ENCODE peak calls at places on chromosomes 12 and 14, in five cellular contexts. W is fibroblast of the aortic adventitia; F is CD8-positive, alpha-beta T cell; G is cardiac fibroblast; C is astrocyte. T is an unnamed sample.

GRCh38 chr14:70655110-70655826 is 13.6 kb downstream of the TTC9 start:
- DNase-seq in C (no peak), W (no peak), F (peak; percentile 82), G (no peak), T (no peak)

GRCh38 chr12:117830471-117830870 is 138.3 kb downstream of the KSR2 start:
- DNase-seq in W (no peak), C (no peak), G (no peak), F (no peak), T (no peak)

GRCh38 chr12:108004368-108004767 is 124.7 kb upstream of the WSCD2 start:
- DNase-seq in C (no peak), G (no peak), W (no peak), F (no peak), T (peak; percentile 2)

GRCh38 chr12:126093911-126094310 is 1028.7 kb downstream of the AACS start:
- DNase-seq in C (peak; percentile 25), W (peak; percentile 51), F (no peak), G (peak; percentile 3), T (no peak)

GRCh38 chr12:2641209-2641608 is 153.6 kb upstream of the FKBP4 start:
- DNase-seq in G (peak; percentile 41), F (no peak), C (peak; percentile 2), W (peak; percentile 31), T (peak; percentile 49)

GRCh38 chr12:11592484-11592883 is 57.0 kb upstream of the ETV6 start:
- DNase-seq in G (no peak), C (no peak), W (no peak), F (no peak), T (no peak)

GRCh38 chr14:96592591-96593388 is 90.6 kb downstream of the PAPOLA start:
- DNase-seq in G (peak; percentile 52), W (peak; percentile 19), F (peak; percentile 82), C (peak; percentile 8), T (no peak)

GRCh38 chr14:106417224-106418049 is 891.1 kb downstream of the TMEM121 start:
- DNase-seq in W (no peak), F (peak; percentile 71), C (no peak), G (no peak), T (no peak)

GRCh38 chr14:65035049-65035448 is 48.4 kb downstream of the FNTB start:
- DNase-seq in C (no peak), F (no peak), W (peak; percentile 32), G (peak; percentile 78), T (peak; percentile 18)

GRCh38 chr12:93784339-93785086 is 107.3 kb downstream of the CRADD start:
- DNase-seq in C (peak; percentile 93), G (peak; percentile 77), W (peak; percentile 71), F (no peak), T (peak; percentile 80)

GRCh38 chr14:73777420-73777819 is 63.2 kb upstream of the PNMA1 start:
- DNase-seq in C (no peak), G (no peak), F (no peak), W (no peak), T (no peak)

GRCh38 chr12:69464433-69464832 is 5.8 kb upstream of the FRS2 start:
- DNase-seq in C (no peak), G (no peak), F (no peak), W (no peak), T (peak; percentile 17)

DNA sequence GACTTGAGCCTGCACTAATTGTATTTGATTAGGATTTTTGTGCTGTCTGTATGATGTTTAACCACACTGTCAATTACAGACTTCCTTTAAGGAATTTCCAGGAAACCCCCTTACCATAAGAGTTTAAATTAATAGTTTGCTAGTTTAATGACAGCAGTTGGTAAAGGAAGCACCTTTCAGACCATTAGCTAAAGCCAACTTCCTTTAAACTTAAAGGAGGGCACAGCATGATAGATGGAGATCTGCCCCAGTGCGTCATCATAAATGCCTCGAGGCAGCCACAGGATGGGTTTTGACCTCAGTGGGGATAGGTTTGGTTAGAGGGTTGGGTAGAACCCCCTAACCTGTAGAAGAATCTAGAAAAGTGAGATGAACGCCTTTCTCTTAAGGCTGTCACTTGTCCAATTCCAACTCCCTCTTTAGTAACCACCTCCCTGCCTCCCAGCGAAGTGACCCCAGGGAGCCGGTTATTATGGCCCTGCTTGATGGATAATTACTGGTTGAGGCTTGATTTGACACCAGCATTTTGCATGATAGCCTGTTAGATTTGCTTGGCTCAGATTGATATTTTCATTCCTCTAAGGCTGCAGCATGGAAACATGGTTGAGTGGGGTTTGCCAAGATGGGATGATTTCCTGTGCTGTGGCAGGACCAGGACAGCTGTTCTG is 62.6 kb downstream of the CHST11 start:
- DNase-seq in W (no peak), F (peak; percentile 60), C (no peak), G (no peak), T (no peak)
- H3K4me3 ChIP-seq in W (no peak overlapping the region), F (no peak overlapping the region), C (no peak overlapping the region), G (no peak overlapping the region), T (no peak overlapping the region)

DNA sequence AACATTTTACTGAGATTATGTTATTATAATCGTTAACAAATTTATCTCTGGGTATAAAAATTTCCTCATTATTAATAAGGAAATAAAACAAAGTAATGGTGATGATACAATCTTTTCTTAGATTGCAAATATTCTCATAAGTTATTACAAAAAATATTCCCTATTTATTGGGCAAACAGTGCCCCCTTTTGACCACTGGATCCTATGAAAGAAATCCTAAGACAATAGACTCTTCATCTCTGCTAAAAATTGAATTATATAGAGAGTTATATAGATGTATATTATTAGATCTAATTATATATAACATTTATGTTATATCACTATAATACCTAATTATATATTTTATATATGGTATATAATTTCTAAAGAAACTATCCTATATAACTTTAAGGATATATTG is 94.2 kb upstream of the FGD4 start:
- DNase-seq in W (peak; percentile 78), C (no peak), G (peak; percentile 54), F (no peak), T (no peak)
- TF ChIP-seq CTCF in W (peak; percentile 63), C (peak; percentile 19), G (peak; percentile 46), F (peak; percentile 72), T (peak; percentile 24)

DNA sequence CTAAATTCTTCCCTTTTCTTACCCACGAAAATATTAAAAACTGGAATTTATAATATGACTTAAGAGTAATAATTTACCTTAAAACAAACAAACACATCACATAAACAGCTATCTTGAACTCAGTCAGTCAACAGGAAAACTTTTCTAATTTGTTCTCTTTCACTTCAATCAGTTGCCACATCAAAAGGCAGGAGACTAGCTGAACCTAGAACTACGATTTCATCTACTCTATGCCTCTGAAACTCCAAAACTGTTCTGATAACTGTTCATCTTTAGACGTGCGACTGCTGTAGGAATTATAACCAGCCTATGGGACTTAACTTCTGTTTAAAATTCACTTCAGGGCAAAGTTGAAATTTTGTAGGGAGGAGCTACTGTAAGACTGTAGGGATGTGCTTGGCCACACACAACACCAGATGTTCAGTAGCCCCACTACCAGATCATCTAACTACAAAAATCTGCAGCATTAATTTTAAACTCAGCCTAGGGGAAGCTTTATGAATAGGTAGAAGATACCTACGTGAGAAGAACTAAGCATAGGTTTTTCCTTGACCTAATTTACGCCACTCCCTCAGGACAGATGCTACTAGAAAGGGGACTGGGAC is 7.6 kb upstream of the RAD51AP1 start:
- DNase-seq in F (no peak), C (no peak), G (no peak), W (no peak), T (no peak)
- H3K4me3 ChIP-seq in F (no peak overlapping the region), C (no peak overlapping the region), G (no peak overlapping the region), W (no peak overlapping the region), T (no peak overlapping the region)

DNA sequence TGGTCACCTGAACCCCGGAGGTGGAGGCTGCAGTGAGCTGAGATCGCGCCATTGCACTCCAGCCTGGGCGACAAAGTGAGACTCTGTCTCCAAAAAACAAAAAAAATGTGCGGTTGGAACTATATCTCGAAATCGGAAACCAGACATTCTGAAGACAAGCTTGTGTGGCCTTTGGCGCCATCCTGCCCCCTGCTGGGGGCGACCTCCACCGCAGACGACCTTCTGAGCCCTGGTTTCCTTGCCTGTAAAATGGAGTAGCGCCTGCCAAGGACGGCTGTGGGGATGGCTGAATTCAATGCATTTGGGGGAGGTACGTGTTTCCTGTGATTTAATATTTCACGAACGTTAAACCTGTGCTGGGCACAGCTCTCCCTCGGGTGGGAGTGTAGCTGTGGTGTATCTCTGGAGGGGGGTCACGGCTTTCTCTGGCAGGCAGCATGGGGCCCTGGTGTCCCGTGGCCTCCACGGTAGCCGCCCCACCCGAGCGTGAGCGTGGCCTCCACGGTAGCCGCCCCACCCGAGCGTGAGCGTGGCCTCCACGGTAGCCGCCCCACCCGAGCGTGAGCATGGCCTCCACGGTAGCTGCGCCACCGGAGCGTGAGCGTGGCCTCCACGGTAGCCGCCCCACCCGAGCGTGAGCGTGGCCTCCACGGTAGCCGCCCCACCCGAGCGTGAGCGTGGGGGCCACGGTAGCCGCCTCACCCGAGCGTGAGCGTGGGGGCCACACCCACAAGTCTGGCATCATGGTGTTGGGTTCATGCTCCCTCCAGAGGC is 55.3 kb downstream of the LRCOL1 start:
- DNase-seq in F (no peak), W (no peak), C (no peak), G (no peak), T (no peak)
- TF ChIP-seq CTCF in F (no peak), W (no peak), C (peak; percentile 5), G (peak; percentile 29), T (no peak)

GRCh38 chr12:79732647-79733046 is 41.9 kb upstream of the PAWR start:
- DNase-seq in C (no peak), G (no peak), F (no peak), W (no peak), T (no peak)

DNA sequence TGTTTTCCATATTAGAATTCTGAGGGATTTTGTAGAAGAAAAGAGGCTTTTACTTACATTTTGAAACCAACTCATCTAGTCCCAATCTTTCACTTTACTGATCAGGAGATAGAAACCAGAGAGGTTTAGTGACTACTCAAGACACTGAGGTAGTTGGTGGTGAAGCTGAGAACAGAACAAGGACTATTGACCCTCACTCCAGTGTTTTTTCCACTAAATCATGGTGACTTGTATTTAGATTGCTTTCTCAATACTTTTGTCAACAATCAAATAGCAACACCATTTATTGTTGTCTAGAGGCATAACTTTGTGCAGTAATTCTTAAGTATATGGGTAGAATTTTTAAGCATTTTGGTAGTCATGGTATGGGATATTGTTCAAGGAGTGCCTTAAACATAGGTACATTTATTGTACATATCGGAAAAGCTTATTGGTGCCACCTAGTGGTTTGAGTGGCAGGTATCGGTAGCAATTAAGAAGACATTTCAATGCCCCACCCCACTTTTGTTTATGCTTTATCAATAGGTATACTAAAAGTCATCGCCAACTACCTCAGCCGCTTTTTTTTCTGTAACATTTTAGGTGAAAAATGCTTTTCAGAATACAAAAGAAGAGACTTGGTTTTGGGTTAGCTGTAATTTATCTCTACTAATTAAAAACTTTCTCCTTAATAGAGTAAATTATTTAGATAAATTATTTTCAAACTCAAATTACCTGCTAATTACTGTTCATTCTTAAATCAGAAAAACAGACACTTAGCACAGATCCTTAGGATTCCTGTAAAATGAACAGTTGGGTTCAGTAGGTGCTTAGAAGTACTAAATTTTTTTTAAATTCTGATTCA is 47.3 kb upstream of the PAWR start:
- DNase-seq in F (no peak), C (peak; percentile 40), W (peak; percentile 78), G (peak; percentile 77), T (peak; percentile 34)
- H3K4me3 ChIP-seq in F (no peak overlapping the region), C (no peak overlapping the region), W (no peak overlapping the region), G (no peak overlapping the region), T (no peak overlapping the region)

GRCh38 chr14:35404496-35405303 is at the start of gene NFKBIA:
- DNase-seq in C (peak; percentile 69), G (peak; percentile 94), F (peak; percentile 93), W (peak; percentile 89), T (peak; percentile 90)
- TF ChIP-seq CTCF in C (peak; percentile 3), G (peak; percentile 1), F (no peak), W (peak; percentile 38), T (peak; percentile 32)

GRCh38 chr14:24213866-24214652 is 771 bp upstream of the CHMP4A start:
- DNase-seq in G (no peak), W (no peak), C (no peak), F (no peak), T (no peak)
- H3K4me3 ChIP-seq in G (no peak overlapping the region), W (peak overlapping the region; percentile 71), C (peak overlapping the region; percentile 87), F (no peak overlapping the region), T (peak overlapping the region; percentile 82)

T was measured in foreskin fibroblast.